ENCODE peak calls at places on chromosomes 5 and 9, in four cellular contexts. M is IMR-90, A is astrocyte, E is GM23338. R is an unnamed sample.

GRCh38 chr5:112390327-112390726 is 28.8 kb downstream of the EPB41L4A start:
- DNase-seq in M (no peak), E (no peak), A (no peak), R (no peak)

GRCh38 chr5:146494656-146495055 is 21.3 kb downstream of the GPR151 start:
- DNase-seq in M (no peak), A (no peak), E (no peak), R (no peak)

GRCh38 chr9:125867752-125868400 is 120.7 kb downstream of the PBX3 start:
- DNase-seq in M (peak; percentile 44), A (no peak), E (no peak), R (no peak)

GRCh38 chr5:3302228-3302627 is 293.4 kb upstream of the IRX1 start:
- DNase-seq in E (no peak), A (no peak), M (no peak), R (no peak)

GRCh38 chr9:113508111-113508749 is 44.7 kb downstream of the RGS3 start:
- DNase-seq in E (peak; percentile 56), A (no peak), M (no peak), R (no peak)

GRCh38 chr5:123490974-123491373 is 21.0 kb upstream of the CSNK1G3 start:
- DNase-seq in E (no peak), M (no peak), A (no peak), R (no peak)

GRCh38 chr5:2751592-2752021 is at the start of gene IRX2:
- DNase-seq in M (peak; percentile 59), A (peak; percentile 96), E (peak; percentile 96), R (peak; percentile 92)

GRCh38 chr9:22529426-22530199 is 83.0 kb downstream of the DMRTA1 start:
- DNase-seq in E (no peak), M (no peak), A (peak; percentile 21), R (peak; percentile 1)

GRCh38 chr9:12777149-12778010 is 2.6 kb downstream of the LURAP1L start:
- DNase-seq in E (no peak), M (no peak), A (no peak), R (no peak)

GRCh38 chr9:4306066-4306787 is 6.4 kb upstream of the GLIS3 start:
- DNase-seq in M (peak; percentile 61), A (peak; percentile 68), E (no peak), R (peak; percentile 36)

GRCh38 chr9:87792831-87793288 is 66.9 kb downstream of the CTSL start:
- DNase-seq in M (peak; percentile 43), A (peak; percentile 65), E (peak; percentile 42), R (peak; percentile 84)
- TF ChIP-seq CTCF in M (no peak), A (no peak), E (peak; percentile 3), R (peak; percentile 61)

GRCh38 chr9:71853084-71853483 is 57.9 kb downstream of the ABHD17B start:
- DNase-seq in A (no peak), M (no peak), E (no peak), R (no peak)

GRCh38 chr9:71850996-71851395 is 60.0 kb downstream of the ABHD17B start:
- DNase-seq in E (no peak), M (no peak), A (no peak), R (no peak)

GRCh38 chr9:71844808-71845207 is 66.2 kb downstream of the ABHD17B start:
- DNase-seq in M (no peak), E (no peak), A (no peak), R (no peak)

DNA sequence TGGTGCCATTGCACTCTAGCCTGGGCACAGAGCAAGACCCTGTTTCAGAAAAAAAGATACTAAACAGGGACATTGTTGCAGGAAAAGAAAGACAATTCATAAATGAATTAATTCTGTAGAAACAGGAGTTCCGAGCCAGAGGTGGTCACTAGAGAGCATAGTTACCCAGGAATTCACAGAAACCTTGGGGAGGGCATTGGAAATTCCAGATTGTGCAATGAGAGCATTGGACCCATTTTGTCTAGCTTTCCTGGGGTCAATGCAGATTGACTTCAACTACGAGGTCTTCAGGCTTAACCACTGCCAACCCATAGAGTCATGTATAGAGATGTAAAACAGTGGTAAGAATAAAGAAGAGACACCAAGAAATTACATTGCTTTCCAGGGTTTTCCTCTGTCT is 63.1 kb downstream of the ABHD17B start:
- DNase-seq in A (no peak), M (no peak), E (no peak), R (no peak)
- TF ChIP-seq CTCF in A (no peak), M (no peak), E (peak; percentile 21), R (no peak)

GRCh38 chr9:73135394-73135793 is 16.3 kb upstream of the ANXA1 start:
- DNase-seq in E (no peak), A (no peak), M (no peak), R (no peak)

GRCh38 chr9:73133921-73134407 is 17.7 kb upstream of the ANXA1 start:
- DNase-seq in A (no peak), M (no peak), E (no peak), R (no peak)

GRCh38 chr9:73141282-73141681 is 10.4 kb upstream of the ANXA1 start:
- DNase-seq in E (no peak), A (no peak), M (no peak), R (no peak)

GRCh38 chr9:73137914-73138313 is 13.8 kb upstream of the ANXA1 start:
- DNase-seq in E (no peak), M (no peak), A (no peak), R (no peak)

DNA sequence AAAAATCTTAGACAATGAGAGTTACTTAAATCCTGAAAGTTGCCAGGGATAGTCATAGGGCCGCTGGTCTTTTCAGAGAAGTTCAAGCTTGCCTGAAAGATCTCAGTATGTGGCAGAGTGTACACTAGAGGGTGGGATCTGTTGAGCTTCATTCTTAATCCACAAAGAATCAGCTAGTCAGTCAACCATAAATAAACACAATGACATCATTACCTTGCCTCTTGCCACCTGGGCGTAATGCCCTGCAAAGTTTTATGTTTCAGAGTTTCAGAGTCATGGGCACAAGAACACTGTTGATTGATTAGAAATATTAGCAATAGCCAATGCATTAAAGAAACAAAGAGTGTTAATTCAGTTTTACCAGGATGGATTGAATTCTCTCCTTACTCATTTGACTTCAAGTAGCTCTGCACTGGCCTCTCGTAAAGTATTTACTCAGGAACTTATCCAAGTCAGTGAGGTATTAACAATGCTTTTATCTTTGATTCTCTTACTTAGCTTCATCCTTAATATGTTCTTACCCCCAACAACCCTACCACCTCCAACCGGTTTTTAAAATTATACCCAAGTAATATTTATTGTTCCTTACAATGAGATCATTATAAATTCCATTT is 14.3 kb upstream of the ANXA1 start:
- DNase-seq in A (peak; percentile 58), M (no peak), E (no peak), R (no peak)
- TF ChIP-seq CTCF in A (no peak), M (no peak), E (no peak), R (no peak)

GRCh38 chr9:30967484-30967883 is 1417.0 kb upstream of the ACO1 start:
- DNase-seq in A (no peak), M (no peak), E (peak; percentile 29), R (no peak)
- TF ChIP-seq CTCF in A (no peak), M (no peak), E (peak; percentile 53), R (no peak)

DNA sequence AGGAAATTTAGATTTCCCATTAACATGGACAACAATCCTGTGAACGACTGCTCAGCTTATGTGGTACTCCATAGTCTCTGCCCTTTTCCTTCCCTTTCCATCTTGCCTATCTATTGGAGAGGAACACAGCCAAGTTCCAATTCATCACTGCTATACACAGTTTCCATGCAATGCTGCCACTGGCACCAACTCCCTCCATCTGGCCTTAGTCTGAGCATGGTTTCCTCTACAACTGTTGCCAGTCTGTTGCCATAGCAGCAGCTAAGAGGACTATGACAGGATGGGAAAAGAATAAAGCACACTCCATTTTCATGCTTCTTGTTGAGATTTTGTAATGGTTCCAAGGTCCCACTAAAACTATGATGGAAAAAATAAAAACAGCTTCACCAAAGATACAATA is 189.0 kb downstream of the HCN1 start:
- DNase-seq in E (peak; percentile 11), A (no peak), M (no peak), R (no peak)
- TF ChIP-seq CTCF in E (no peak), A (no peak), M (no peak), R (no peak)

GRCh38 chr9:123678878-123679329 is 251.0 kb downstream of the DENND1A start:
- DNase-seq in E (no peak), A (no peak), M (peak; percentile 63), R (no peak)

GRCh38 chr9:123682746-123683145 is 247.2 kb downstream of the DENND1A start:
- DNase-seq in E (no peak), M (no peak), A (no peak), R (no peak)

GRCh38 chr9:123679330-123679987 is 250.5 kb downstream of the DENND1A start:
- DNase-seq in E (no peak), M (peak; percentile 27), A (no peak), R (no peak)

GRCh38 chr9:123678038-123678877 is 251.7 kb downstream of the DENND1A start:
- DNase-seq in E (no peak), M (peak; percentile 1), A (peak; percentile 15), R (no peak)

GRCh38 chr9:123680382-123680781 is 249.5 kb downstream of the DENND1A start:
- DNase-seq in E (no peak), M (no peak), A (no peak), R (no peak)
- TF ChIP-seq CTCF in E (no peak), M (no peak), A (no peak), R (no peak)

GRCh38 chr5:163912023-163912422 is 406.6 kb downstream of the MAT2B start:
- DNase-seq in E (no peak), M (no peak), A (no peak), R (no peak)

GRCh38 chr5:163914911-163915310 is 409.5 kb downstream of the MAT2B start:
- DNase-seq in E (no peak), M (no peak), A (no peak), R (no peak)

GRCh38 chr5:163916376-163916775 is 411.0 kb downstream of the MAT2B start:
- DNase-seq in M (peak; percentile 8), A (no peak), E (no peak), R (no peak)

GRCh38 chr5:163915481-163915961 is 410.1 kb downstream of the MAT2B start:
- DNase-seq in E (peak; percentile 49), M (peak; percentile 57), A (peak; percentile 49), R (no peak)

DNA sequence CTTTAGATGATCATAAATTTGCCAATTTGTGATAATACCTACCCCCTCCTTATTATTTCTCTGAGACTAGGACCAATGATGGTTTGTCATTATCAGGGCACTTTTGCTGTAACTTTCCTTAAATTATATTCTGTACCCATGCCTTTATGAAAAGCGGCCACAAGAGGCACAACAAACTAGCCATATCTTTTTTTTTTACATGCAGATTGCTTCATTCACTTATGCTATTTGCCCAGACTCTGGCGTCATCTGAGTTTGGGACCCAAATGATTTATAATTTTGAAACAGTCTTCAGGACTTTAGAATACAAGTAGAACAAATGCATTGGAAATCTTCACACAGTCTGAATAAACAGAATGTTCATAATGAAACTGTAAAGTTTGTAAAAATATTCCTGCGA is 408.1 kb downstream of the MAT2B start:
- DNase-seq in M (peak; percentile 14), A (no peak), E (no peak), R (no peak)
- TF ChIP-seq CTCF in M (no peak), A (no peak), E (no peak), R (peak; percentile 52)

GRCh38 chr5:157990583-157991181 is 131.7 kb upstream of the CLINT1 start:
- DNase-seq in A (no peak), E (no peak), M (no peak), R (no peak)
- TF ChIP-seq CTCF in A (no peak), E (no peak), M (no peak), R (no peak)

GRCh38 chr5:169197343-169197742 is 103.6 kb downstream of the SLIT3 start:
- DNase-seq in M (no peak), E (no peak), A (no peak), R (no peak)
- TF ChIP-seq CTCF in M (no peak), E (peak; percentile 32), A (no peak), R (no peak)